ENCODE peak calls at places on chromosomes 12 and 14, in seven cellular contexts. One of them, this sample, is unnamed.

GRCh38 chr14:78075033-78075432 is 95.1 kb upstream of the NRXN3 start:
- DNase-seq in GM23338: no peak
- DNase-seq in HFF-Myc: no peak
- DNase-seq in fibroblast of villous mesenchyme: no peak
- DNase-seq in brain microvascular endothelial cell: no peak
- DNase-seq in body of pancreas: no peak
- DNase-seq in tibial artery: no peak
- DNase-seq in this sample: no peak

GRCh38 chr14:26794731-26795130 is 196.9 kb upstream of the NOVA1 start:
- DNase-seq in tibial artery: no peak
- DNase-seq in brain microvascular endothelial cell: no peak
- DNase-seq in body of pancreas: no peak
- DNase-seq in fibroblast of villous mesenchyme: no peak
- DNase-seq in GM23338: no peak
- DNase-seq in HFF-Myc: no peak
- DNase-seq in this sample: no peak

GRCh38 chr12:122614839-122615238 is 87.8 kb downstream of the KNTC1 start:
- DNase-seq in fibroblast of villous mesenchyme: peak
- DNase-seq in brain microvascular endothelial cell: no peak
- DNase-seq in GM23338: no peak
- DNase-seq in body of pancreas: no peak
- DNase-seq in tibial artery: no peak
- DNase-seq in HFF-Myc: no peak
- DNase-seq in this sample: no peak

GRCh38 chr12:93638095-93638494 is 39.1 kb upstream of the CRADD start:
- DNase-seq in brain microvascular endothelial cell: no peak
- DNase-seq in HFF-Myc: no peak
- DNase-seq in body of pancreas: no peak
- DNase-seq in fibroblast of villous mesenchyme: peak
- DNase-seq in tibial artery: no peak
- DNase-seq in GM23338: no peak
- DNase-seq in this sample: no peak

GRCh38 chr12:104643921-104644669 is 187.3 kb downstream of the CHST11 start:
- DNase-seq in HFF-Myc: no peak
- DNase-seq in GM23338: no peak
- DNase-seq in brain microvascular endothelial cell: no peak
- DNase-seq in fibroblast of villous mesenchyme: no peak
- DNase-seq in tibial artery: peak
- DNase-seq in body of pancreas: peak
- DNase-seq in this sample: peak

GRCh38 chr12:41407240-41407799 is 219.2 kb downstream of the PDZRN4 start:
- DNase-seq in body of pancreas: no peak
- DNase-seq in fibroblast of villous mesenchyme: no peak
- DNase-seq in GM23338: peak
- DNase-seq in HFF-Myc: no peak
- DNase-seq in tibial artery: no peak
- DNase-seq in brain microvascular endothelial cell: no peak
- DNase-seq in this sample: no peak

GRCh38 chr12:124509676-124510300 is 57.6 kb downstream of the NCOR2 start:
- DNase-seq in body of pancreas: peak
- DNase-seq in tibial artery: peak
- DNase-seq in brain microvascular endothelial cell: peak
- DNase-seq in GM23338: no peak
- DNase-seq in fibroblast of villous mesenchyme: peak
- DNase-seq in HFF-Myc: peak
- DNase-seq in this sample: no peak

GRCh38 chr14:54893151-54893760 is 9.4 kb downstream of the GCH1 start:
- DNase-seq in fibroblast of villous mesenchyme: peak
- DNase-seq in HFF-Myc: peak
- DNase-seq in tibial artery: no peak
- DNase-seq in body of pancreas: peak
- DNase-seq in brain microvascular endothelial cell: peak
- DNase-seq in GM23338: peak
- DNase-seq in this sample: peak

GRCh38 chr12:25054783-25055144 is 105.9 kb upstream of the BCAT1 start:
- DNase-seq in fibroblast of villous mesenchyme: no peak
- DNase-seq in tibial artery: no peak
- DNase-seq in body of pancreas: peak
- DNase-seq in GM23338: no peak
- DNase-seq in HFF-Myc: no peak
- DNase-seq in brain microvascular endothelial cell: peak
- DNase-seq in this sample: no peak

GRCh38 chr12:12024958-12025682 is 45.6 kb upstream of the BCL2L14 start:
- DNase-seq in brain microvascular endothelial cell: no peak
- DNase-seq in HFF-Myc: no peak
- DNase-seq in fibroblast of villous mesenchyme: no peak
- DNase-seq in GM23338: no peak
- DNase-seq in tibial artery: no peak
- DNase-seq in body of pancreas: no peak
- DNase-seq in this sample: peak
- TF ChIP-seq CTCF in brain microvascular endothelial cell: no peak
- TF ChIP-seq CTCF in HFF-Myc: no peak
- TF ChIP-seq CTCF in fibroblast of villous mesenchyme: no peak
- TF ChIP-seq CTCF in GM23338: no peak
- TF ChIP-seq CTCF in tibial artery: no peak
- TF ChIP-seq CTCF in body of pancreas: no peak
- TF ChIP-seq CTCF in this sample: no peak

GRCh38 chr12:34625116-34625515 is 602.8 kb downstream of the ALG10 start:
- DNase-seq in body of pancreas: no peak
- DNase-seq in brain microvascular endothelial cell: peak
- DNase-seq in tibial artery: no peak
- DNase-seq in GM23338: peak
- DNase-seq in fibroblast of villous mesenchyme: no peak
- DNase-seq in HFF-Myc: no peak
- DNase-seq in this sample: no peak
- TF ChIP-seq CTCF in body of pancreas: no peak
- TF ChIP-seq CTCF in brain microvascular endothelial cell: no peak
- TF ChIP-seq CTCF in tibial artery: no peak
- TF ChIP-seq CTCF in GM23338: peak
- TF ChIP-seq CTCF in fibroblast of villous mesenchyme: no peak
- TF ChIP-seq CTCF in HFF-Myc: no peak
- TF ChIP-seq CTCF in this sample: no peak

GRCh38 chr12:131124487-131125280 is 171.0 kb downstream of the ADGRD1 start:
- DNase-seq in fibroblast of villous mesenchyme: no peak
- DNase-seq in body of pancreas: no peak
- DNase-seq in brain microvascular endothelial cell: no peak
- DNase-seq in tibial artery: no peak
- DNase-seq in HFF-Myc: no peak
- DNase-seq in GM23338: no peak
- DNase-seq in this sample: no peak

GRCh38 chr12:131122631-131123030 is 168.9 kb downstream of the ADGRD1 start:
- DNase-seq in HFF-Myc: no peak
- DNase-seq in body of pancreas: no peak
- DNase-seq in tibial artery: no peak
- DNase-seq in brain microvascular endothelial cell: no peak
- DNase-seq in fibroblast of villous mesenchyme: no peak
- DNase-seq in GM23338: no peak
- DNase-seq in this sample: no peak

GRCh38 chr12:131121705-131122405 is 168.1 kb downstream of the ADGRD1 start:
- DNase-seq in brain microvascular endothelial cell: no peak
- DNase-seq in GM23338: no peak
- DNase-seq in tibial artery: no peak
- DNase-seq in fibroblast of villous mesenchyme: no peak
- DNase-seq in body of pancreas: no peak
- DNase-seq in HFF-Myc: no peak
- DNase-seq in this sample: no peak

GRCh38 chr12:131126662-131127173 is 173.0 kb downstream of the ADGRD1 start:
- DNase-seq in GM23338: no peak
- DNase-seq in body of pancreas: no peak
- DNase-seq in tibial artery: no peak
- DNase-seq in fibroblast of villous mesenchyme: no peak
- DNase-seq in brain microvascular endothelial cell: no peak
- DNase-seq in HFF-Myc: no peak
- DNase-seq in this sample: no peak

GRCh38 chr12:131123817-131124216 is 170.1 kb downstream of the ADGRD1 start:
- DNase-seq in tibial artery: no peak
- DNase-seq in GM23338: no peak
- DNase-seq in brain microvascular endothelial cell: no peak
- DNase-seq in body of pancreas: no peak
- DNase-seq in HFF-Myc: no peak
- DNase-seq in fibroblast of villous mesenchyme: no peak
- DNase-seq in this sample: no peak
- TF ChIP-seq CTCF in tibial artery: no peak
- TF ChIP-seq CTCF in GM23338: no peak
- TF ChIP-seq CTCF in brain microvascular endothelial cell: no peak
- TF ChIP-seq CTCF in body of pancreas: no peak
- TF ChIP-seq CTCF in HFF-Myc: no peak
- TF ChIP-seq CTCF in fibroblast of villous mesenchyme: no peak
- TF ChIP-seq CTCF in this sample: no peak

DNA sequence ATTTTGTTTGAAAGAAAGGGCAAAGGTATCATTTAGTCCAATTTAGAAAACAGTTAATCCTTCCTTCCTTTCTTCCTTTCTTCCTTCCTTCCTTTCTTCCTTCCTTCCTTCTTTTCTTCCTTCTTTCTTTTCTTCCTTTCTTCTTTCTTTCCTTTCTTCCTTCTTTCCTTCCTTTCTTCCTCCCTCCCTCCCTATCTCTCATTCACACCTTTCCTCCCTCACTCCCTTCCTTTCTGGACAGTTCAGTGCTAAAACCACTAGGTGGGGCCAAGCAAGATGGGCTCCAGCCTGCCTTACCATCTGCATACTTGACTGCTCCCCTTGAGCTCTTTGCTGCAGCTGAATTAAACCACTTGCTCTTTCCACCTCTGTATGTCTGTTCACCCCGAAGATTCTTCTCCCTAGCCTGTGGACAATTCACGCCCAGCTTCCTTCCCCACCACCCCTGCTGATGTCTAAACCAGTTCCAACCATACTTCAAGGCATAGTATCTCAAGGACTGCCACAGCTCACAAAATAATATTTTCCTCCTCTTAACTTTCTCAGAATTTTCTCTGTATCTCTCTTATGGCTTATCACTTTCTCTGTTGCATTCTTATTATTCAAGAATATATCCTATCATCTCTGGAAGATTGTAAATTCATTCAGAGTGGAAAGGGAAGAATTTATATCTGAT is 78.0 kb downstream of the DBX2 start:
- DNase-seq in fibroblast of villous mesenchyme: peak
- DNase-seq in GM23338: peak
- DNase-seq in brain microvascular endothelial cell: no peak
- DNase-seq in tibial artery: no peak
- DNase-seq in body of pancreas: no peak
- DNase-seq in HFF-Myc: no peak
- DNase-seq in this sample: peak
- TF ChIP-seq CTCF in fibroblast of villous mesenchyme: peak
- TF ChIP-seq CTCF in GM23338: peak
- TF ChIP-seq CTCF in brain microvascular endothelial cell: peak
- TF ChIP-seq CTCF in tibial artery: no peak
- TF ChIP-seq CTCF in body of pancreas: no peak
- TF ChIP-seq CTCF in HFF-Myc: peak
- TF ChIP-seq CTCF in this sample: peak

DNA sequence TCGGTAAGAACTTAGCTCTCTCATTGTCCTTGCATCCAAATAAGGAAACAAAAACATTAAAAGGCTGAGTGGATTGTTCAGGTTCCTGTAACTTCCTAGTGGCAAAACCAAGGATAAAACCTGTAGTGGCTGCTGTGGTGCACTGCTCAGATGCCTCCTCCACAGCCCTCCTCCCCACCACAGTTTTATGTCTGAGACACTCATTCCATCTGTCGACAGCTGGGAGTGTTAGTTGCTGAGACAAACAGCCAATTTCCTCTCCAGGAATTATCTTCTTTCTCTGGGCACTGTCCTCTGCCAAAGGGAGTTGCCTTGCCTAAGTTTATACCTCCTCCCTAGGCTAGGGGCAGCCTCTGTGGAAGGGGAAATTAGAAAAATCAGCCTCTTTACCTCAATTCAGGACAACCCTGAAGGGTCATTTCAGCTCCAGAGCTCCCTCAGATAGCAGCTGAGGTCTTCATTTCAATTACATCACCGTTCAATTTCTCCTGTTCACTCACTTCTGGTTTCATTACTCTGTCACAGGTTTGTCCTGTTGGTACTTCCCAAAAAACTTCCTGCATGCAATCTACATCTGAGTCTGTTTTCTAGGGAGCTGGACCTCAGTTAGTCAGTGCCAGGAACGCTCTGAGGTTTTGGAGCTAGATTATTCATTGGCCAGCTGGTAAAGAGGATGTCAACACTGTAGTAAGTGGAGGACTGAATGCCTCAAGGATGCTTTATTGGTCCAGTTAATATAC is 74.9 kb upstream of the ATP2B1 start:
- DNase-seq in brain microvascular endothelial cell: no peak
- DNase-seq in fibroblast of villous mesenchyme: peak
- DNase-seq in HFF-Myc: no peak
- DNase-seq in GM23338: peak
- DNase-seq in body of pancreas: no peak
- DNase-seq in tibial artery: no peak
- DNase-seq in this sample: no peak
- TF ChIP-seq CTCF in brain microvascular endothelial cell: no peak
- TF ChIP-seq CTCF in fibroblast of villous mesenchyme: no peak
- TF ChIP-seq CTCF in HFF-Myc: no peak
- TF ChIP-seq CTCF in GM23338: no peak
- TF ChIP-seq CTCF in body of pancreas: no peak
- TF ChIP-seq CTCF in tibial artery: no peak
- TF ChIP-seq CTCF in this sample: no peak

DNA sequence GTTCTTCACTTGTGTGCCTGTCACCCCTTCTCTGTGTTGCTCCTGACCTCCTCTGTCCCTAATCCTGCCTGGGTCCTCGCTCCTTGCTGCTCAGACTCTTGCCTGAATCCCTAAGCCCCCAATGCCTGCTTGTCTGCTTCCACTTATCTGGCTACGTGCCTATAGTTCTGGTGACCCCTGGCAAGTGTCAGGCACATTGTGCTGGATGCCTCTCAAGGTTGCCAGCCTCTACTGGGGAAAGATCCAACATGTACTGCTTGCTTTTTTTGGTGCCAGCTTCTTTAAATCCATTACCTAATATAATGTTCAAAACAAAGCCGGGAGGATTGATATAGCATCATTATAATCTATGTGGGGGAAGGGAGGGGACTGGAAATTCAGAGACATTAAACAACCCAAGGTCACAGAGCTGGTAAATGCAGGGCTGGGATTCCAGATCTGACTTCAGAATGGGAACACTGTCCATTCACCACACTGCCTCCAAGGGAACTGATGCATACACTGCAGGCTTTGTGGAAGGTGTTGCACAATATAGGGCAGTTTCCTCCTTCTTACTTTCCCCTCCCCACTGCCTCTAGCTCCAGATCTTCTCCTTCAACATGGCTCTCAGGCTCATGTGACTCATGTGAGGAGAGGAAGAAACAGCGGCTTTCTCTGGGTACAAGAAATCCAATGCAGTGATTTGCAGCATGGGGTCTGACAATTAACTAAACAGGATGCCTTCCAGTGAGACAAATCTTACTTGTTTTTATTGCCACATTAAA is 447.8 kb upstream of the CCDC196 start:
- DNase-seq in GM23338: peak
- DNase-seq in fibroblast of villous mesenchyme: peak
- DNase-seq in body of pancreas: no peak
- DNase-seq in brain microvascular endothelial cell: peak
- DNase-seq in tibial artery: peak
- DNase-seq in HFF-Myc: peak
- DNase-seq in this sample: no peak
- TF ChIP-seq CTCF in GM23338: peak
- TF ChIP-seq CTCF in fibroblast of villous mesenchyme: no peak
- TF ChIP-seq CTCF in body of pancreas: no peak
- TF ChIP-seq CTCF in brain microvascular endothelial cell: no peak
- TF ChIP-seq CTCF in tibial artery: no peak
- TF ChIP-seq CTCF in HFF-Myc: no peak
- TF ChIP-seq CTCF in this sample: no peak

DNA sequence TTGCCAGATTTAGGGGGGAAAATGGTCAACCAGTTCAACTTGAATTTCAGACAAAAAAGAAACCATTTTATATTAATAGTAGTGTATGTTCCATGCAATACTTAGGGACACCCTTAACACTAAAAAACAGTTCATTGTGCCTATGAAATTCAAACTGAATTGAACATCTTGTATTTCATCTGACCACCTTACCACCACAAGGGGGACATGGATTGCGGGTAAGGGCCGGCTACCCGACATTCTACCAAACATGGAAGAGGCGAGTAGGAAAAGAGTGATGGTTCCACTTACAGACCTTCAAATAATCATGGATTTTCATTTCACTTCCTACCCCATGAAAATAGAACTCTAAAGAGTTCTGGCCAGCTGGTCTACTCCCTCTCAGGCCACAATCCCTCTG is 10.3 kb upstream of the STK38L start:
- DNase-seq in HFF-Myc: no peak
- DNase-seq in GM23338: peak
- DNase-seq in fibroblast of villous mesenchyme: no peak
- DNase-seq in tibial artery: no peak
- DNase-seq in body of pancreas: no peak
- DNase-seq in brain microvascular endothelial cell: no peak
- DNase-seq in this sample: no peak
- TF ChIP-seq CTCF in HFF-Myc: no peak
- TF ChIP-seq CTCF in GM23338: peak
- TF ChIP-seq CTCF in fibroblast of villous mesenchyme: peak
- TF ChIP-seq CTCF in tibial artery: no peak
- TF ChIP-seq CTCF in body of pancreas: no peak
- TF ChIP-seq CTCF in brain microvascular endothelial cell: peak
- TF ChIP-seq CTCF in this sample: no peak

This sample was measured in GM20000.